ENCODE peak calls at places on chromosomes 1 and 21, in four cellular contexts. C is vagina, A is HCT116, I is H1. N is an unnamed sample.

GRCh38 chr1:152481869-152482664 is 28.5 kb upstream of the LCE5A start:
- DNase-seq in A (no peak), I (no peak), C (no peak), N (no peak)

GRCh38 chr1:96722161-96722908 is 751 bp downstream of the PTBP2 start:
- DNase-seq in C (peak), A (no peak), I (peak), N (peak)

GRCh38 chr1:198463709-198464108 is 76.8 kb downstream of the ATP6V1G3 start:
- DNase-seq in C (no peak), A (no peak), I (no peak), N (no peak)

GRCh38 chr1:170562644-170563338 is 30.8 kb downstream of the GORAB start:
- DNase-seq in C (no peak), A (peak), I (no peak), N (no peak)

GRCh38 chr1:26686795-26687194 is 9.0 kb upstream of the ARID1A start:
- DNase-seq in I (no peak), A (no peak), C (no peak), N (no peak)

GRCh38 chr1:221740941-221741363 is 937 bp downstream of the DUSP10 start:
- DNase-seq in C (no peak), I (no peak), A (no peak), N (peak)

GRCh38 chr1:55313903-55314302 is 98.7 kb upstream of the USP24 start:
- DNase-seq in I (no peak), C (no peak), A (no peak), N (no peak)

GRCh38 chr21:28111151-28111619 is 881.5 kb downstream of the LTN1 start:
- DNase-seq in C (no peak), I (no peak), A (no peak), N (no peak)

GRCh38 chr1:10424034-10424433 is 6.2 kb upstream of the CENPS start:
- DNase-seq in C (no peak), I (no peak), A (no peak), N (peak)

GRCh38 chr1:230711245-230711644 is 2.7 kb downstream of the AGT start:
- DNase-seq in A (no peak), I (no peak), C (no peak), N (no peak)

GRCh38 chr1:17273096-17273495 is 24.2 kb downstream of the PADI3 start:
- DNase-seq in C (no peak), I (no peak), A (no peak), N (peak)

GRCh38 chr1:226046240-226046639 is 16.3 kb upstream of the H3-3A start:
- DNase-seq in A (no peak), I (no peak), C (no peak), N (no peak)

GRCh38 chr1:43600033-43601020 is 49.6 kb upstream of the KDM4A start:
- DNase-seq in A (no peak), I (no peak), C (no peak), N (no peak)

DNA sequence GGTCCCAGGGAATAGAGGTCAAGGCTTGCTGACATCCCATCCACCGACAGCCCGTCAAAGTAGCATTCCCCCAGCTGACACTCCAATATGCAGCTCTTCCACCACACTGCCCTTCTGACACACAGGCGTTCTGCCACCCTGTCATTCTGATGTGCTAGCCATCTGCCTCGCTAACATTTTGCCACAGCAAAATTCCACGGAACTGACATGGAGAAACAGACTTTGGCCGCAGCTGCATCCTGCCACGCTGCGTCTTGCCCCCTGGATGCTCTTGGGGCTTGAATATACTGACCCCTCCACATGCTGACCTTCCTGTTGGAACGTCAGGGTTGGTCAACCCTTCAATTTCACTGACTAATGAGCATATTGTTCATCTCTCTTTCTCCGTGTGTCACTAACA is 163.2 kb upstream of the CSF3R start:
- DNase-seq in I (no peak), A (no peak), C (no peak), N (no peak)
- TF ChIP-seq POLR2AphosphoS5 in I (no peak), A (no peak), C (no peak), N (no peak)

GRCh38 chr1:27727126-27727525 is 1.4 kb downstream of the FAM76A start:
- DNase-seq in C (no peak), A (no peak), I (no peak), N (no peak)
- H3K4me3 ChIP-seq in C (no peak), A (peak), I (no peak), N (no peak)

DNA sequence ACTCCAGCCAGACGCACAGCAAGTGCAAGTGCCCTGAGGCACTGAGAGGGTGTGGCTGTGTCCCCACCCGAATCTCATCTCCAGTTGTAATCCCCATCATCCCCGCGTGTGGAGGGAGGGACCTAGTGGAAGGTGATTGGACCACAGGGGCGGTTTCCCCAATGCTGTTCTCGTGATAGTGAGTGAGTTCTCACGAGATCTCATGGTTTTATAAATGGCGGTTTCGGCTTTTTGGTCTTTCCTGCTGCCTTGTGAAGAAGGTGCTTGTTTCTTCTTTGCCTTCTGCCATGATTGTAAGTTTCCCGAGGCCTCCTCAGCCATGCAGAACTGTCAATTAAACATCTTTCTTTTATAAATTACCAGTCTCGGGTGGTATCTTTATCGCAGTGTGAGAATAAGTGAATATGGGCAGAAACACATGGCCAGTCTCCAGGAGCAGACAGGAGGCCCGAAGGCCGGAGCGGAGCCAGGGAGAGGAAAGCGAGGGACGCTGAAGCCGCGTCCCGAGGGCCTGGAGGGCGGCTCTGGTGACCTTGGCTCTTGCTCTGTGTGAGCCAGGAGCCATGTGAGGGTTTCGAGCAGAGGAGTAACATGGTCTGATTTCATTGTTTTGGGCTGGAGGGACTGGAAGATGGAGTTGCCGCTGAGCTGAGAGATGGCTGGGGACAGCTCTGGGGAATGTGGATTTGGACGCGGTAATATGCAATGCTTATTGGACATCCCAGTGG is 76.0 kb upstream of the C1orf174 start:
- DNase-seq in A (no peak), I (no peak), C (no peak), N (no peak)
- TF ChIP-seq POLR2A in A (no peak), I (no peak), C (no peak), N (no peak)

GRCh38 chr1:8461341-8462110 is 143.6 kb downstream of the SLC45A1 start:
- DNase-seq in I (no peak), C (no peak), A (no peak), N (no peak)

GRCh38 chr1:8463144-8463927 is 145.4 kb downstream of the SLC45A1 start:
- DNase-seq in I (no peak), C (no peak), A (no peak), N (no peak)

GRCh38 chr1:8460784-8461183 is 142.9 kb downstream of the SLC45A1 start:
- DNase-seq in C (no peak), A (no peak), I (no peak), N (no peak)

GRCh38 chr1:8464377-8464776 is 146.5 kb downstream of the SLC45A1 start:
- DNase-seq in C (no peak), A (no peak), I (no peak), N (no peak)

GRCh38 chr1:8462298-8462946 is 144.5 kb downstream of the SLC45A1 start:
- DNase-seq in C (no peak), I (no peak), A (no peak), N (no peak)
- TF ChIP-seq POLR2AphosphoS5 in C (no peak), I (no peak), A (no peak), N (peak)

DNA sequence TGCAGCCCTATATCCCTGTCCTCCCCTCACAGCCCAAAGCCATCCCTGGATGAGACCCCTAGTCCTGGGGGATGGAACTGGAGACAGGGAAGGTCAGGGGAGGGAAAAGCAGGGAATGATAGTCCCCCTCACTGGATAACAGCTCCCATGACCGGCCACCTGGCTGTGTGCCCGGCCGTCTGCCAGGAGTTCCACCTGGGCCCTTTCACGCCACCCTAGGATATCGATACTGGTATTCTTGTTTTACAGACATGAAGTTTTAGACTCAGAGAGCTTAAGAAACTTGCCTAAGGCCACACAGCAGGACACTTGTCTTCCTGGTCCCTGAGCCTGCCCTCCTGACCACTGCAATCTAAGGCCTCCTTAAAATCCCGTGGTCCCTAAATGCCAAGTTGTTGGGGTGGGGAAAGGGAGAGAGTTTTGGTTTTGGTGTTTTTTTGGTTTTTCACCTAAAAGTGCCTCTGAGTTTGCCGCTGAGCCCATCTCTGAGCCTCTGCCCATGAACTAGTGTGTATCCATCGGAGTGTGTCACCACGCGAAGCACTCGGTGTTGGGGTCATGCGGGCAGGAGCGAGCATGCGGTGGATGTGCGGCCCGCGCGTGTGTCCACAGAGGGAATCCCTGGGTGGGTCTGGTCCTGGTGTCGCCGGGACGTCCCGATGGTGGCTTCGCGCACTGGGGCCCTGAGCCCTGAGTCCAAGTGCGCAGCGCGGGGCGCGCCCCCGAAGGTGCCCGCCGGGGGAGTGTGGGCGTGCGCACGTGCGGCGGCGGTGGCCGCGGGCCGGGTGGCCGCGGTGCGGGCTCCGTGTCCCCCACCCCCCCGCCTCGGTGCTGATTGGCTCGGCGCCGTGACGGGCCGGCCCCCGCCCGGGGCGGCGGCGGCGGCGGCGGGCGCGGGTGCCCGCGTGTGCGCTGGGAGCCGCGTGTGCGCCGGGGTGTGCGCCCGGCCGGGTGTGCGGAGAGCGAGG is at the start of gene EPHA8:
- DNase-seq in C (no peak), A (no peak), I (no peak), N (no peak)
- H3K4me3 ChIP-seq in C (no peak), A (no peak), I (peak), N (no peak)

GRCh38 chr21:35051287-35051818 is 2.3 kb upstream of the RUNX1 start:
- DNase-seq in I (peak), A (peak), C (no peak), N (peak)
- TF ChIP-seq POLR2A in I (no peak), A (no peak), C (no peak), N (no peak)

GRCh38 chr1:114384922-114385321 is 126.1 kb downstream of the TRIM33 start:
- DNase-seq in A (no peak), C (no peak), I (no peak), N (no peak)

GRCh38 chr1:114386129-114387037 is 124.6 kb downstream of the TRIM33 start:
- DNase-seq in A (no peak), I (peak), C (no peak), N (no peak)

GRCh38 chr1:114390361-114390760 is 120.6 kb downstream of the TRIM33 start:
- DNase-seq in I (no peak), A (no peak), C (no peak), N (no peak)

GRCh38 chr1:114390960-114391359 is 120.0 kb downstream of the TRIM33 start:
- DNase-seq in C (no peak), A (no peak), I (no peak), N (no peak)

DNA sequence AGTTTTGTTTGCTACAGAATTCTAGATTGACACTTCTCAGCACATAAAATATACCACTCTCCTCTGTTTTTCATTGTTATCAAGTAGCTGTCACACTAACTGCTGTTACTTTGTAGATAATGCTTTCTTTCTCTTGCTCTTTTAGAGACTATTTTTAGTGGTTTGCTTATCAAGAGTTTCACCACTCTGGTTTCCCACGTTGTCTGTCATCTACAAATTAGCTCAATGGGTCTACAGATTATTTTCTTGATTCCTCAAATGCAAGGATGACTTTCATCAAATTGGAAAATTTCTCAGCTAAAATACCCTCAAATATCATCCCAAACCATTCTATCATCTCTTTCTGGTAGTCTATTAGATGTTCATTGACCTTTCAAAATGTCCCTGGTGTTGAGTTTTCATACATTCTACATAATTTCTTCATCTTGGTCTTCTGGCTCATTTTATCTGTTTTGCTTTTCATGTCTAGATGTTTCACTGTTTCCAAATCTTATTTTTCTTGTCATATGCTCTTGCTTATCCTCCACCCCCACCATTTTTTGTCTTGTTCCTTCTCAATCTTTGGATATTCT is 122.5 kb downstream of the TRIM33 start:
- DNase-seq in C (no peak), I (no peak), A (no peak), N (no peak)
- TF ChIP-seq POLR2AphosphoS5 in C (no peak), I (no peak), A (no peak), N (no peak)

N was measured in spleen.